ENCODE peak calls at places on chromosomes 2 and 18, in ten cellular contexts. A is T-helper 1 cell, H is HuH-7.5, U is NCI-H1092 treated with DMSO at 0.1 percent for 48 hours, C is non-pigmented ciliary epithelial cell, M is NCI-H1694, F is SK-N-SH, O is natural killer cell, D is EL, L is left cardiac atrium. G is an unnamed sample.

GRCh38 chr2:168639501-168639900 is 162.9 kb upstream of the NOSTRIN start:
- DNase-seq in A (no peak), H (no peak), U (no peak), C (peak; percentile 30), M (no peak), F (no peak), O (no peak), D (peak; percentile 54), L (peak; percentile 64), G (peak; percentile 100)

GRCh38 chr2:42513252-42513918 is 19.6 kb upstream of the KCNG3 start:
- DNase-seq in A (no peak), H (peak; percentile 36), U (no peak), C (peak; percentile 18), M (peak; percentile 70), F (peak; percentile 53), O (no peak), D (peak; percentile 58), L (no peak), G (peak; percentile 68)

GRCh38 chr2:165634855-165635254 is 159.2 kb downstream of the GALNT3 start:
- DNase-seq in A (no peak), H (no peak), U (peak; percentile 76), C (no peak), M (peak; percentile 91), F (peak; percentile 65), O (no peak), D (peak; percentile 6), L (peak; percentile 53), G (peak; percentile 55)

GRCh38 chr18:47294801-47295200 is 43.3 kb upstream of the SKOR2 start:
- DNase-seq in A (no peak), H (no peak), U (no peak), C (no peak), M (no peak), F (no peak), O (no peak), D (no peak), L (no peak), G (no peak)

GRCh38 chr2:127569274-127570065 is 34.0 kb downstream of the MYO7B start:
- DNase-seq in A (no peak), H (no peak), U (no peak), C (no peak), M (no peak), F (no peak), O (peak; percentile 4), D (peak; percentile 66), L (peak; percentile 48), G (peak; percentile 63)

GRCh38 chr2:39300044-39300820 is 56.5 kb upstream of the CDKL4 start:
- DNase-seq in A (no peak), H (no peak), U (no peak), C (no peak), M (no peak), F (no peak), O (no peak), D (no peak), L (no peak), G (no peak)

GRCh38 chr2:28253543-28253942 is 139.1 kb upstream of the FOSL2 start:
- DNase-seq in A (no peak), H (no peak), U (no peak), C (no peak), M (no peak), F (no peak), O (no peak), D (no peak), L (no peak), G (no peak)

GRCh38 chr18:57561728-57562423 is 24.6 kb downstream of the FECH start:
- DNase-seq in A (no peak), H (peak; percentile 25), U (peak; percentile 68), C (no peak), M (peak; percentile 46), F (peak; percentile 68), O (no peak), D (peak; percentile 49), L (no peak), G (peak; percentile 56)

GRCh38 chr18:37188016-37188791 is 359.3 kb downstream of the KIAA1328 start:
- DNase-seq in A (no peak), H (no peak), U (no peak), C (no peak), M (no peak), F (no peak), O (no peak), D (no peak), L (no peak), G (no peak)

GRCh38 chr2:6806605-6807004 is 59.1 kb downstream of the CMPK2 start:
- DNase-seq in A (no peak), H (no peak), U (no peak), C (no peak), M (no peak), F (no peak), O (no peak), D (no peak), L (no peak), G (no peak)

GRCh38 chr2:240066489-240066888 is 13.2 kb upstream of the OR6B3 start:
- DNase-seq in A (no peak), H (no peak), U (no peak), C (no peak), M (no peak), F (no peak), O (no peak), D (no peak), L (no peak), G (no peak)

GRCh38 chr2:151972176-151973012 is 126.5 kb downstream of the CACNB4 start:
- DNase-seq in A (no peak), H (no peak), U (no peak), C (no peak), M (no peak), F (no peak), O (no peak), D (no peak), L (no peak), G (no peak)

G was measured in amniotic epithelial cell.